ENCODE peak calls at places on chromosomes 12 and 14, in five cellular contexts. One of them, this sample, is unnamed.

GRCh38 chr12:69838086-69838440 is 13.0 kb downstream of the MYRFL start:
- ATAC-seq in upper lobe of left lung: no peak
- ATAC-seq in HepG2: no peak
- ATAC-seq in K562: no peak
- ATAC-seq in A549: no peak
- ATAC-seq in this sample: no peak

GRCh38 chr12:67275380-67275913 is 6.3 kb downstream of the CAND1 start:
- ATAC-seq in upper lobe of left lung: no peak
- ATAC-seq in HepG2: peak; percentile 95
- ATAC-seq in K562: no peak
- ATAC-seq in A549: peak; percentile 34
- ATAC-seq in this sample: no peak

GRCh38 chr14:70555890-70556289 is 21.1 kb upstream of the ADAM20 start:
- ATAC-seq in upper lobe of left lung: no peak
- ATAC-seq in HepG2: no peak
- ATAC-seq in K562: no peak
- ATAC-seq in A549: no peak
- ATAC-seq in this sample: no peak

GRCh38 chr12:128844031-128844635 is 9.1 kb upstream of the GLT1D1 start:
- ATAC-seq in upper lobe of left lung: no peak
- ATAC-seq in HepG2: peak; percentile 82
- ATAC-seq in K562: peak; percentile 66
- ATAC-seq in A549: no peak
- ATAC-seq in this sample: no peak

GRCh38 chr12:30178948-30179347 is 395.2 kb upstream of the TMTC1 start:
- ATAC-seq in upper lobe of left lung: no peak
- ATAC-seq in HepG2: no peak
- ATAC-seq in K562: no peak
- ATAC-seq in A549: no peak
- ATAC-seq in this sample: no peak

GRCh38 chr12:104199964-104200363 is 15.6 kb upstream of the TXNRD1 start:
- ATAC-seq in upper lobe of left lung: no peak
- ATAC-seq in HepG2: no peak
- ATAC-seq in K562: no peak
- ATAC-seq in A549: no peak
- ATAC-seq in this sample: no peak

GRCh38 chr12:66629138-66629880 is 49.6 kb downstream of the GRIP1 start:
- ATAC-seq in upper lobe of left lung: no peak
- ATAC-seq in HepG2: peak; percentile 24
- ATAC-seq in K562: no peak
- ATAC-seq in A549: no peak
- ATAC-seq in this sample: no peak

GRCh38 chr12:34304546-34304945 is 282.2 kb downstream of the ALG10 start:
- ATAC-seq in upper lobe of left lung: no peak
- ATAC-seq in HepG2: no peak
- ATAC-seq in K562: no peak
- ATAC-seq in A549: no peak
- ATAC-seq in this sample: no peak

GRCh38 chr14:70398706-70399431 is 18.0 kb downstream of the SYNJ2BP start:
- ATAC-seq in upper lobe of left lung: peak; percentile 56
- ATAC-seq in HepG2: peak; percentile 62
- ATAC-seq in K562: no peak
- ATAC-seq in A549: no peak
- ATAC-seq in this sample: no peak

GRCh38 chr14:98602983-98603382 is 669.0 kb downstream of the BCL11B start:
- ATAC-seq in upper lobe of left lung: no peak
- ATAC-seq in HepG2: no peak
- ATAC-seq in K562: no peak
- ATAC-seq in A549: no peak
- ATAC-seq in this sample: no peak

GRCh38 chr12:93339695-93340094 is 38.0 kb upstream of the NUDT4 start:
- ATAC-seq in upper lobe of left lung: no peak
- ATAC-seq in HepG2: no peak
- ATAC-seq in K562: no peak
- ATAC-seq in A549: no peak
- ATAC-seq in this sample: no peak

GRCh38 chr12:52249041-52249461 is 16.0 kb downstream of the KRT7 start:
- ATAC-seq in upper lobe of left lung: peak; percentile 19
- ATAC-seq in HepG2: no peak
- ATAC-seq in K562: no peak
- ATAC-seq in A549: peak; percentile 0
- ATAC-seq in this sample: peak; percentile 71

GRCh38 chr14:52700701-52701172 is 5.4 kb upstream of the ERO1A start:
- ATAC-seq in upper lobe of left lung: no peak
- ATAC-seq in HepG2: peak; percentile 60
- ATAC-seq in K562: no peak
- ATAC-seq in A549: no peak
- ATAC-seq in this sample: no peak

GRCh38 chr14:50260511-50260910 is 29.1 kb upstream of the SOS2 start:
- ATAC-seq in upper lobe of left lung: no peak
- ATAC-seq in HepG2: peak; percentile 71
- ATAC-seq in K562: peak; percentile 81
- ATAC-seq in A549: peak; percentile 73
- ATAC-seq in this sample: no peak

GRCh38 chr14:75568141-75568540 is 10.3 kb upstream of the FLVCR2 start:
- ATAC-seq in upper lobe of left lung: no peak
- ATAC-seq in HepG2: no peak
- ATAC-seq in K562: no peak
- ATAC-seq in A549: no peak
- ATAC-seq in this sample: no peak

GRCh38 chr12:71684081-71684480 is 1.8 kb upstream of the TMEM19 start:
- ATAC-seq in upper lobe of left lung: no peak
- ATAC-seq in HepG2: no peak
- ATAC-seq in K562: peak; percentile 10
- ATAC-seq in A549: no peak
- ATAC-seq in this sample: no peak

GRCh38 chr12:92278378-92278828 is 132.8 kb upstream of the BTG1 start:
- ATAC-seq in upper lobe of left lung: no peak
- ATAC-seq in HepG2: no peak
- ATAC-seq in K562: no peak
- ATAC-seq in A549: no peak
- ATAC-seq in this sample: peak; percentile 68

GRCh38 chr14:95185033-95185432 is 27.7 kb upstream of the DICER1 start:
- ATAC-seq in upper lobe of left lung: no peak
- ATAC-seq in HepG2: no peak
- ATAC-seq in K562: no peak
- ATAC-seq in A549: no peak
- ATAC-seq in this sample: no peak

GRCh38 chr14:69528930-69529329 is 44.4 kb downstream of the PLEKHD1 start:
- ATAC-seq in upper lobe of left lung: no peak
- ATAC-seq in HepG2: no peak
- ATAC-seq in K562: no peak
- ATAC-seq in A549: no peak
- ATAC-seq in this sample: no peak

GRCh38 chr12:62803756-62804155 is 131.2 kb downstream of the PPM1H start:
- ATAC-seq in upper lobe of left lung: no peak
- ATAC-seq in HepG2: no peak
- ATAC-seq in K562: no peak
- ATAC-seq in A549: no peak
- ATAC-seq in this sample: no peak

GRCh38 chr12:52251367-52252055 is 18.5 kb downstream of the KRT7 start:
- ATAC-seq in upper lobe of left lung: no peak
- ATAC-seq in HepG2: no peak
- ATAC-seq in K562: no peak
- ATAC-seq in A549: no peak
- ATAC-seq in this sample: no peak

GRCh38 chr12:93318720-93319522 is 58.8 kb upstream of the NUDT4 start:
- ATAC-seq in upper lobe of left lung: no peak
- ATAC-seq in HepG2: no peak
- ATAC-seq in K562: peak; percentile 3
- ATAC-seq in A549: no peak
- ATAC-seq in this sample: no peak

GRCh38 chr12:8779281-8779680 is 43.1 kb upstream of the A2ML1 start:
- ATAC-seq in upper lobe of left lung: no peak
- ATAC-seq in HepG2: no peak
- ATAC-seq in K562: no peak
- ATAC-seq in A549: no peak
- ATAC-seq in this sample: no peak

GRCh38 chr14:77220246-77221017 is 38.8 kb downstream of the TMEM63C start:
- ATAC-seq in upper lobe of left lung: no peak
- ATAC-seq in HepG2: no peak
- ATAC-seq in K562: peak; percentile 60
- ATAC-seq in A549: no peak
- ATAC-seq in this sample: no peak

GRCh38 chr12:120959111-120959878 is 19.0 kb upstream of the HNF1A start:
- ATAC-seq in upper lobe of left lung: no peak
- ATAC-seq in HepG2: peak; percentile 24
- ATAC-seq in K562: peak; percentile 50
- ATAC-seq in A549: no peak
- ATAC-seq in this sample: no peak

GRCh38 chr12:88553941-88554658 is 26.2 kb downstream of the KITLG start:
- ATAC-seq in upper lobe of left lung: peak; percentile 24
- ATAC-seq in HepG2: peak; percentile 36
- ATAC-seq in K562: no peak
- ATAC-seq in A549: peak; percentile 49
- ATAC-seq in this sample: peak; percentile 73

GRCh38 chr14:49858383-49858782 is 5.8 kb upstream of the NEMF start:
- ATAC-seq in upper lobe of left lung: no peak
- ATAC-seq in HepG2: no peak
- ATAC-seq in K562: peak; percentile 52
- ATAC-seq in A549: no peak
- ATAC-seq in this sample: no peak

GRCh38 chr14:25908707-25909106 is 689.1 kb downstream of the NOVA1 start:
- ATAC-seq in upper lobe of left lung: no peak
- ATAC-seq in HepG2: no peak
- ATAC-seq in K562: no peak
- ATAC-seq in A549: no peak
- ATAC-seq in this sample: no peak
- TF ChIP-seq EP300 in upper lobe of left lung: no peak
- TF ChIP-seq EP300 in HepG2: no peak
- TF ChIP-seq EP300 in K562: no peak
- TF ChIP-seq EP300 in A549: no peak
- TF ChIP-seq EP300 in this sample: no peak

GRCh38 chr12:1873531-1874149 is 44.8 kb downstream of the CACNA2D4 start:
- ATAC-seq in upper lobe of left lung: no peak
- ATAC-seq in HepG2: no peak
- ATAC-seq in K562: no peak
- ATAC-seq in A549: no peak
- ATAC-seq in this sample: no peak
- TF ChIP-seq EP300 in upper lobe of left lung: no peak
- TF ChIP-seq EP300 in HepG2: no peak
- TF ChIP-seq EP300 in K562: no peak
- TF ChIP-seq EP300 in A549: no peak
- TF ChIP-seq EP300 in this sample: no peak

GRCh38 chr14:26414933-26415332 is 182.9 kb downstream of the NOVA1 start:
- ATAC-seq in upper lobe of left lung: no peak
- ATAC-seq in HepG2: no peak
- ATAC-seq in K562: no peak
- ATAC-seq in A549: no peak
- ATAC-seq in this sample: no peak

GRCh38 chr14:26414103-26414502 is 183.7 kb downstream of the NOVA1 start:
- ATAC-seq in upper lobe of left lung: no peak
- ATAC-seq in HepG2: no peak
- ATAC-seq in K562: no peak
- ATAC-seq in A549: no peak
- ATAC-seq in this sample: no peak

GRCh38 chr14:26410189-26410685 is 187.6 kb downstream of the NOVA1 start:
- ATAC-seq in upper lobe of left lung: no peak
- ATAC-seq in HepG2: no peak
- ATAC-seq in K562: no peak
- ATAC-seq in A549: no peak
- ATAC-seq in this sample: no peak

GRCh38 chr14:26412421-26412820 is 185.4 kb downstream of the NOVA1 start:
- ATAC-seq in upper lobe of left lung: no peak
- ATAC-seq in HepG2: no peak
- ATAC-seq in K562: no peak
- ATAC-seq in A549: no peak
- ATAC-seq in this sample: no peak

DNA sequence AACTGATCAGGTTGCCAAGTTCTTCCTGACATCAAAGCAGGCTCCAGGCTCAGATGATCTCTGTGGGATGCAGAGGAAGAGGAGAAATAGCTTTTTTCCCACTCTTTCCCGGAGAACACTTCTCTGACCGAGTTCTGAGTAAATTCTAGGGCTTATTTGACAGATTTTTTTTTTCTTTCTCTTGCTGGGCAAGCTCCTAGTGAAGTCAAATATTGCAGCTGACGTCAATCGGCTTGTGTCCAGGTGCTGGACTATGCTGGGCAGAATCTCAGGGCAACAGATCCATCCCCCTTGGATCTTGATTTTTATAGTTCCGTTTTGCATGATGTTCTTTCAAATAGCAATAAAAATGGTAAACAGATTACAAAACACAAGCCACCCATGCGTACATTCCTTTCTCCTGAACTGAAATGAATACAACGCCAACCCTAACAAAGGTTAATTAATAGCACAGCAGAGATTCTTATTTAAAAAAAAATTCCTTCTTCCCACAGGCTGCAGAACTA is 182.2 kb downstream of the NOVA1 start:
- ATAC-seq in upper lobe of left lung: no peak
- ATAC-seq in HepG2: no peak
- ATAC-seq in K562: no peak
- ATAC-seq in A549: no peak
- ATAC-seq in this sample: peak; percentile 83
- TF ChIP-seq EP300 in upper lobe of left lung: no peak
- TF ChIP-seq EP300 in HepG2: no peak
- TF ChIP-seq EP300 in K562: no peak
- TF ChIP-seq EP300 in A549: no peak
- TF ChIP-seq EP300 in this sample: no peak

GRCh38 chr12:126847005-126847629 is 1419.9 kb upstream of the TMEM132C start:
- ATAC-seq in upper lobe of left lung: no peak
- ATAC-seq in HepG2: no peak
- ATAC-seq in K562: no peak
- ATAC-seq in A549: no peak
- ATAC-seq in this sample: no peak
- TF ChIP-seq EP300 in upper lobe of left lung: no peak
- TF ChIP-seq EP300 in HepG2: no peak
- TF ChIP-seq EP300 in K562: no peak
- TF ChIP-seq EP300 in A549: no peak
- TF ChIP-seq EP300 in this sample: no peak

DNA sequence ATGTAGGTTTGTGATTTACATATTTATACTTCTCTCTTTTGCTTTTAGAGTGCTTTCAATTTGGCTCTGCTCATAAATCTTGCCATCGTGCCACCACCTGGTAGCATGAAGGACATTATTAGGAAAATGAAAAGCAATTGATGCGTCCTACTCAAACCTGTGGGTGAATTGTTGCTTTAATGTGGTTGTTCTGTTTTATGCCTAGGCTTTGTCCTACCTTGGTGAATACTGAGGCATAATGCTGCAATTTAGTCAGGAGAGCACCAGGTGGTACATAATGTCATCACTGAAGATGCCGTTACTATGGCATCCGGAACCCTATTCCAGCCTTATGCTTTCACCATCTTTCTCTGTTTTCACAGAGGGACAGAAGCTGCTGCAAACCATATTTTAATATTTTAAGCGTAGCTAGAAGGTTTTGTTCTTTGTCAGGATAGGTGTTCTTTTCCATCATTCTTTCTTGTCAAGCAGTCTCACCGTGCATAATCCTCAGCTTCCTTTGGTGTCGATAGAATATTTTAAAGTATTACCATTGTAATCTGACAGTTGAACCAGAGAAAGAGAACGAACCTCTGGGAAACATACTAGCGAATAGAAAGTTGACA is 68.5 kb upstream of the PKP2 start:
- ATAC-seq in upper lobe of left lung: no peak
- ATAC-seq in HepG2: no peak
- ATAC-seq in K562: no peak
- ATAC-seq in A549: no peak
- ATAC-seq in this sample: no peak
- TF ChIP-seq EP300 in upper lobe of left lung: no peak
- TF ChIP-seq EP300 in HepG2: no peak
- TF ChIP-seq EP300 in K562: no peak
- TF ChIP-seq EP300 in A549: no peak
- TF ChIP-seq EP300 in this sample: no peak